ENCODE peak calls at places on chromosomes 3 and 15, in seven cellular contexts. F is foreskin fibroblast; V is lower lobe of right lung; Q is astrocyte of the spinal cord; M is psoas muscle; G is adrenal gland; H is CD8-positive, alpha-beta T cell. L is an unnamed sample.

GRCh38 chr3:111904376-111905241 is 45.5 kb downstream of the PHLDB2 start:
- DNase-seq in G (no peak), H (no peak), V (no peak), M (no peak), F (peak; percentile 92), Q (peak; percentile 87), L (no peak)

GRCh38 chr3:165742351-165742750 is 94.9 kb downstream of the BCHE start:
- DNase-seq in G (no peak), F (no peak), Q (no peak), H (no peak), M (no peak), V (no peak), L (no peak)

GRCh38 chr15:45199136-45199810 is 11.5 kb upstream of the SHF start:
- DNase-seq in M (no peak), V (no peak), G (no peak), H (peak; percentile 45), F (peak; percentile 34), Q (peak; percentile 41), L (no peak)

GRCh38 chr3:72203613-72204349 is 418.8 kb upstream of the PROK2 start:
- DNase-seq in M (no peak), H (no peak), V (no peak), G (no peak), F (no peak), Q (no peak), L (no peak)

GRCh38 chr3:45110185-45110833 is 35.9 kb downstream of the CDCP1 start:
- DNase-seq in F (no peak), V (no peak), Q (peak; percentile 22), H (peak; percentile 32), G (no peak), M (no peak), L (no peak)

GRCh38 chr3:119310052-119310451 is 15.9 kb downstream of the ARHGAP31 start:
- DNase-seq in G (no peak), M (no peak), F (peak; percentile 96), H (no peak), V (no peak), Q (peak; percentile 98), L (no peak)

GRCh38 chr15:60912984-60913697 is 316.0 kb downstream of the RORA start:
- DNase-seq in M (no peak), F (no peak), H (no peak), V (no peak), G (no peak), Q (no peak), L (no peak)

GRCh38 chr3:13009132-13009945 is 63.9 kb downstream of the IQSEC1 start:
- DNase-seq in M (peak; percentile 82), H (peak; percentile 66), Q (no peak), G (peak; percentile 66), F (no peak), V (peak; percentile 90), L (no peak)

GRCh38 chr3:164806188-164806587 is 272.1 kb downstream of the SI start:
- DNase-seq in F (no peak), H (no peak), Q (no peak), M (no peak), V (no peak), G (no peak), L (no peak)

GRCh38 chr15:73873889-73874511 is 636 bp downstream of the TBC1D21 start:
- DNase-seq in G (peak; percentile 34), V (no peak), F (peak; percentile 80), M (no peak), Q (peak; percentile 73), H (no peak), L (no peak)

GRCh38 chr3:119937229-119937628 is 155.3 kb downstream of the NR1I2 start:
- DNase-seq in H (peak; percentile 48), G (no peak), M (no peak), Q (peak; percentile 18), F (no peak), V (no peak), L (no peak)

GRCh38 chr3:198071602-198072285 is 111.7 kb downstream of the LMLN start:
- DNase-seq in V (no peak), M (no peak), H (peak; percentile 32), F (peak; percentile 43), G (no peak), Q (peak; percentile 99), L (no peak)

DNA sequence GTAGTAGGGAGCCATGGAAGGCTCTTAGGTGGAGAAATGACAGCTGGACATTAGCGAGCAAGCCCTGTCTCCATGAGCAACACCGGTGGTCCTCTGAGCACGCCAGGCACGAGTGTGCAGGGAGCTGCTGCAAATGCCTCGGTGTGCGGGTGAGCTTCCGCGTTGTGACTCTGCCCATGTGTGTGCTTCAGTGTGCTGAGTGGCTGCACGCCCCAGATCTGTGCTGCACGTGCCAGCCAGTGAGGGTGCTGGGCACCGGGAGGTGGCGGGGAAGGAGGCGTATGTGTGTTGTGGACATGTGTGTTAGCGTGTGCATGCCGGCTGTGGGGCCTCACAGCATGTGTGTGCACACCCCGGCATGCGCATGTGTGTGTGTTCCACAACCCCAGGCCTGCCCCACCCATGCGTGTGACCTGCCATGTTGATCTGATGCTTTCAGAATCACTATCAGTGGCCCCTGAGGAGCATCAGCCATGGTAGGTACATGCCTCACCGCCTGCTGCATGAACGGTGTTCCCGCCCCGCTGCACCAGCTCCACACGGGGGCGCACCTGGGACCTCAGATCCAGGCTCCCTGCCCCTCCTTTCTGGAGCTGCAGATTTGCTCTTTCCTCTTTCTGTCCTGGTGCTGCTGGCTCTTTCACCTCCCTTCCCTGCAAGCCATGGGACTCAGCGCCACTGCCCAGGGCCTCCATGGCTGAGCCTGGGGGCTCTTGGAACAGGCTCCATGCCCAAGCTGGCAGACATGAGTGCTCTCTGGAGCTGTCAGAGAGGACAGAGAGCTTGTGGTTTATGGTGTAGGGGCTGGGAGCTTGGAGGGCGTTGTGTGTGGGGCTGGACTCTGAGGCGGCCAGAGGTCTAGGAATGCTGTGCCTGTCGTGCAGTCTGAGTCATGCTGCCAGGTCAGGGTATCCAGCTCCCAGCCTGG is 169.4 kb downstream of the TBC1D2B start:
- DNase-seq in F (peak; percentile 51), G (peak; percentile 78), Q (peak; percentile 50), H (no peak), M (no peak), V (no peak), L (no peak)
- TF ChIP-seq CTCF in F (peak; percentile 40), G (peak; percentile 18), Q (peak; percentile 77), H (no peak), M (no peak), V (peak; percentile 30), L (no peak)

GRCh38 chr15:29126821-29127461 is 142.7 kb downstream of the NSMCE3 start:
- DNase-seq in Q (no peak), F (no peak), M (peak; percentile 29), V (peak; percentile 36), H (no peak), G (no peak), L (no peak)
- TF ChIP-seq CTCF in Q (peak; percentile 18), F (no peak), M (no peak), V (no peak), H (no peak), G (no peak), L (peak; percentile 37)

GRCh38 chr15:65245096-65245849 is 34.0 kb upstream of the CILP start:
- DNase-seq in F (peak; percentile 90), M (peak; percentile 72), V (no peak), H (no peak), Q (peak; percentile 27), G (peak; percentile 58), L (no peak)
- TF ChIP-seq CTCF in F (no peak), M (no peak), V (no peak), H (no peak), Q (no peak), G (no peak), L (no peak)

DNA sequence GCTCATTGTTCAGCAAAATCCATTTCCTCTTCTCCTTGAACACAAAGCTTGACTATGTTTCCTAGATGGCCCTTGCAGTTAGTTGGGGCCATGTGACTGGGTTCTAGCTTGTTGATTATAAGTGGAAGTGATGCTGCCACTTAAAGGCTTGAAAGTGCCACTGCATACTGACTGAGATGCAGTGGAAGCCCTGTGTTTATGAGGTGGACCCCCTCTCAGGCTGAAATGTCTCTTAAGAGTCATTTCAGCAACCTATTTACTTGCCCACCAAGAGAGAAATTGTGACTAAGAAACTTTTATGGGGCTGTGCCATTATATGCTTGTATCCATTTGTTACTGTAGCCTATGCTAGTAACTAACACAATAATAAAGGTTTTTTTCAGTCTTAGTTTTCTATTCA is 8.4 kb upstream of the ANP32A start:
- DNase-seq in M (no peak), G (no peak), H (peak; percentile 31), F (peak; percentile 20), Q (no peak), V (no peak), L (no peak)
- TF ChIP-seq CTCF in M (peak; percentile 51), G (peak; percentile 55), H (peak; percentile 63), F (peak; percentile 24), Q (peak; percentile 53), V (peak; percentile 53), L (no peak)

GRCh38 chr3:184249412-184250166 is at the start of gene EEF1AKMT4:
- DNase-seq in V (peak; percentile 97), M (peak; percentile 98), Q (peak; percentile 98), F (peak; percentile 99), H (peak; percentile 96), G (peak; percentile 98), L (peak; percentile 96)
- TF ChIP-seq CTCF in V (peak; percentile 60), M (peak; percentile 55), Q (peak; percentile 53), F (peak; percentile 51), H (peak; percentile 18), G (peak; percentile 44), L (peak; percentile 70)

GRCh38 chr3:127606086-127606805 is 8.0 kb downstream of the MCM2 start:
- DNase-seq in V (no peak), F (no peak), Q (no peak), M (peak; percentile 58), G (no peak), H (no peak), L (no peak)

GRCh38 chr3:127607675-127608361 is 9.6 kb downstream of the MCM2 start:
- DNase-seq in Q (no peak), H (no peak), G (no peak), V (no peak), F (no peak), M (peak; percentile 15), L (no peak)

GRCh38 chr3:127604546-127605165 is 6.4 kb downstream of the MCM2 start:
- DNase-seq in M (peak; percentile 40), Q (no peak), H (no peak), F (no peak), G (no peak), V (no peak), L (no peak)

GRCh38 chr3:127608362-127608718 is 10.1 kb downstream of the MCM2 start:
- DNase-seq in F (no peak), M (peak; percentile 87), Q (no peak), G (peak; percentile 90), H (no peak), V (no peak), L (no peak)

GRCh38 chr3:127606981-127607595 is 8.9 kb downstream of the MCM2 start:
- DNase-seq in F (no peak), V (peak; percentile 54), M (peak; percentile 68), G (no peak), H (no peak), Q (no peak), L (no peak)
- TF ChIP-seq CTCF in F (no peak), V (no peak), M (no peak), G (no peak), H (no peak), Q (no peak), L (no peak)

L was measured in progenitor cell of endocrine pancreas.